ENCODE peak calls at places on chromosome X, in four cellular contexts. U, R, S and E are unnamed samples. For H3K36me3 and H3K27me3, the result is how much of the 10 kb centered on the place peaks cover.

GRCh38 chrX:18377802-18378201 is 23.3 kb upstream of the SCML2 start:
- DNase-seq in U (no peak), R (no peak), S (peak), E (peak)

GRCh38 chrX:53312946-53313745 is 31.8 kb upstream of the IQSEC2 start:
- DNase-seq in U (no peak), R (no peak), S (peak), E (peak)

GRCh38 chrX:96883608-96884007 is at the start of gene RPA4:
- DNase-seq in U (no peak), R (no peak), S (no peak), E (no peak)

GRCh38 chrX:45750639-45751038 is 550.0 kb upstream of the DIPK2B start:
- DNase-seq in U (no peak), R (peak), S (peak), E (no peak)

GRCh38 chrX:41785685-41786084 is 61.7 kb downstream of the GPR82 start:
- DNase-seq in U (no peak), R (no peak), S (no peak), E (no peak)

GRCh38 chrX:9851890-9852289 is 65.7 kb downstream of the SHROOM2 start:
- DNase-seq in U (no peak), R (no peak), S (no peak), E (no peak)

GRCh38 chrX:122583526-122583925 is 600.6 kb upstream of the GRIA3 start:
- DNase-seq in U (no peak), R (no peak), S (no peak), E (no peak)

GRCh38 chrX:13483773-13484172 is 85.6 kb upstream of the EGFL6 start:
- DNase-seq in U (no peak), R (no peak), S (no peak), E (no peak)

GRCh38 chrX:31166416-31166815 is 94.6 kb upstream of the FTHL17 start:
- DNase-seq in U (no peak), R (no peak), S (no peak), E (no peak)

GRCh38 chrX:151982217-151982616 is 7.7 kb upstream of the GABRE start:
- DNase-seq in U (no peak), R (no peak), S (no peak), E (no peak)

GRCh38 chrX:111445485-111445884 is 33.5 kb upstream of the DCX start:
- DNase-seq in U (no peak), R (no peak), S (no peak), E (no peak)

GRCh38 chrX:56728752-56729151 is 291 bp upstream of the NBDY start:
- DNase-seq in U (no peak), R (peak), S (no peak), E (no peak)

GRCh38 chrX:72269671-72270251 is 7.3 kb downstream of the RPS4X start:
- DNase-seq in U (no peak), R (no peak), S (no peak), E (no peak)

GRCh38 chrX:152170621-152171020 is 32.2 kb upstream of the MAGEA10 start:
- DNase-seq in U (no peak), R (no peak), S (no peak), E (no peak)

DNA sequence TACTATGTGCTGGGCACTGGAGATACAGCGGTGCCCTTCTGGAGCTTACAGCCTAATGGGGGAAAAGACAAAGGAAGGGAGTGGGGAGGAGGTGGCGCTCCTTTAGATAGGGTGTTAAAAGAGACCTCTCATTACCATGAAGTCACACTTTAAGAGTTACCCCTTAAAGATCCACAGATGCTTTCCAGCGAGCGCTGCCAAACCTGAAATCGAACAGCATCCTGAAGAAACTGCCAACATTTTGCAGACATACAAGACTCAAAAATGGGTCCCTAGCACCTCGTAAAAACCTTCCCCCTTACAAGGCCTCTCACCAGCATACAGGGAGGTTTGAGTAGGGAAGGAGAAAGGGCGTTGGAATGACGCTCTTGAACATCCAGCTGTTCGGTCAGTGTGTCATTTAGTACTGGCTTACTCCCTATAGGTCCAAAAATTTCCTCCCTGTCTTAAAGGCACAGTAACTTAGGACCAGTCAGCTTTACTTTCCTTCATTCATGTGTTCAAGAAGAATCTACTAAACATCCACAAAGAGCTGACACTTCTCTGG is 45.3 kb upstream of the PGRMC1 start:
- DNase-seq in U (no peak), R (peak), S (no peak), E (no peak)
- TF ChIP-seq CTCF in U (no peak), R (no peak), S (no peak), E (no peak)

GRCh38 chrX:153794018-153794896 is at the start of the genes IDH3G and SSR4:
- DNase-seq in U (peak), R (peak), S (peak), E (peak)

GRCh38 chrX:153793291-153793690 is 884 bp downstream of the IDH3G start:
- DNase-seq in U (no peak), R (no peak), S (no peak), E (no peak)

GRCh38 chrX:153792368-153792767 is 1.8 kb downstream of the IDH3G start:
- DNase-seq in U (no peak), R (no peak), S (no peak), E (no peak)

GRCh38 chrX:153791104-153791852 is 2.9 kb downstream of the IDH3G start:
- DNase-seq in U (no peak), R (no peak), S (no peak), E (no peak)

DNA sequence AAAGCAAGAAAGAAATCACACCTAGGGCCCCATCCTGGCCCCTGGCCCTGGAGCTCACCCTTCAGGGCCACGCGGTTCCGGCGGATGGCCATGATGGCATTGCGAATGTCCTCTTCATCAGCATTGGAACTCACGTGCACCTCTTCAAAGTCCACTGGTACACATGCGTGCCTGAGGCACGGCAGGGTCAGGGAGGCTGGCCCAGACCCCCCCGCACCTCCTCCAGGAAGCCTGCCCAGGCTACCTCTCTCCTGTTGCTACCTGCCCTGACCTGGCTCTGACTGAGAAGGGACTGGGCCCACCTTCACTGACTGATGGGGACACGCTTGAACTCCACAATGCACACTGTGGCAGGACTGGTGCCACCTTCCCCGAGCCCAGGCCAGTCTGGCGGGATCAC is 4.5 kb downstream of the IDH3G start:
- DNase-seq in U (no peak), R (no peak), S (no peak), E (no peak)
- H3K36me3 ChIP-seq in U (under half), R (under half), S (under half), E (under half)

GRCh38 chrX:137425273-137425902 is 140.5 kb upstream of the ZIC3 start:
- DNase-seq in U (no peak), R (no peak), S (no peak), E (no peak)

GRCh38 chrX:137427813-137428212 is 138.1 kb upstream of the ZIC3 start:
- DNase-seq in U (no peak), R (no peak), S (no peak), E (no peak)

GRCh38 chrX:137427061-137427778 is 138.7 kb upstream of the ZIC3 start:
- DNase-seq in U (no peak), R (no peak), S (no peak), E (no peak)

GRCh38 chrX:137423241-137423640 is 142.7 kb upstream of the ZIC3 start:
- DNase-seq in U (no peak), R (no peak), S (no peak), E (no peak)

GRCh38 chrX:137424679-137425078 is 141.2 kb upstream of the ZIC3 start:
- DNase-seq in U (no peak), R (no peak), S (no peak), E (no peak)
- H3K27me3 ChIP-seq in U (half or more), R (half or more), S (half or more), E (under half)

GRCh38 chrX:74232859-74233258 is 71.1 kb upstream of the ZCCHC13 start:
- DNase-seq in U (no peak), R (no peak), S (no peak), E (no peak)

GRCh38 chrX:74225111-74225510 is 78.9 kb upstream of the ZCCHC13 start:
- DNase-seq in U (no peak), R (no peak), S (no peak), E (no peak)

GRCh38 chrX:74234829-74235228 is 69.2 kb upstream of the ZCCHC13 start:
- DNase-seq in U (no peak), R (no peak), S (no peak), E (no peak)

GRCh38 chrX:74231625-74232024 is 72.4 kb upstream of the ZCCHC13 start:
- DNase-seq in U (no peak), R (no peak), S (no peak), E (no peak)

GRCh38 chrX:74230094-74230493 is 73.9 kb upstream of the ZCCHC13 start:
- DNase-seq in U (no peak), R (no peak), S (no peak), E (no peak)
- TF ChIP-seq CTCF in U (peak), R (no peak), S (no peak), E (no peak)

GRCh38 chrX:120797201-120797938 is 78.3 kb downstream of the CT47B1 start:
- DNase-seq in U (no peak), R (no peak), S (no peak), E (no peak)

GRCh38 chrX:120801426-120801825 is 74.2 kb downstream of the CT47B1 start:
- DNase-seq in U (no peak), R (no peak), S (no peak), E (no peak)
- H3K36me3 ChIP-seq in U (under half), R (under half), S (under half), E (under half)